ENCODE peak calls at places on chromosomes 2 and 18, in eight cellular contexts. One of them, this sample, is unnamed.

GRCh38 chr2:18719978-18720775 is 130.8 kb upstream of the NT5C1B start:
- DNase-seq in psoas muscle: no peak
- DNase-seq in colonic mucosa: no peak
- DNase-seq in K562: no peak
- DNase-seq in endothelial cell of umbilical vein: peak; percentile 52
- DNase-seq in HFFc6: peak; percentile 77
- DNase-seq in B cell: no peak
- DNase-seq in thyroid gland: no peak
- DNase-seq in this sample: no peak

GRCh38 chr18:78898066-78898465 is 81.6 kb upstream of the SALL3 start:
- DNase-seq in HFFc6: no peak
- DNase-seq in K562: no peak
- DNase-seq in thyroid gland: no peak
- DNase-seq in psoas muscle: no peak
- DNase-seq in colonic mucosa: no peak
- DNase-seq in B cell: no peak
- DNase-seq in endothelial cell of umbilical vein: no peak
- DNase-seq in this sample: no peak

GRCh38 chr2:88760819-88761598 is 69.5 kb downstream of the RPIA start:
- DNase-seq in K562: no peak
- DNase-seq in colonic mucosa: no peak
- DNase-seq in HFFc6: no peak
- DNase-seq in thyroid gland: no peak
- DNase-seq in psoas muscle: no peak
- DNase-seq in endothelial cell of umbilical vein: no peak
- DNase-seq in B cell: no peak
- DNase-seq in this sample: no peak

GRCh38 chr18:292271-292670 is 24.4 kb upstream of the THOC1 start:
- DNase-seq in K562: no peak
- DNase-seq in B cell: no peak
- DNase-seq in psoas muscle: no peak
- DNase-seq in HFFc6: no peak
- DNase-seq in endothelial cell of umbilical vein: peak; percentile 29
- DNase-seq in colonic mucosa: no peak
- DNase-seq in thyroid gland: no peak
- DNase-seq in this sample: no peak

GRCh38 chr2:79630972-79631551 is 118.2 kb downstream of the CTNNA2 start:
- DNase-seq in HFFc6: no peak
- DNase-seq in B cell: no peak
- DNase-seq in thyroid gland: no peak
- DNase-seq in psoas muscle: no peak
- DNase-seq in K562: no peak
- DNase-seq in endothelial cell of umbilical vein: no peak
- DNase-seq in colonic mucosa: no peak
- DNase-seq in this sample: no peak

GRCh38 chr18:61891271-61891670 is 1.5 kb downstream of the RNF152 start:
- DNase-seq in B cell: no peak
- DNase-seq in psoas muscle: no peak
- DNase-seq in colonic mucosa: no peak
- DNase-seq in endothelial cell of umbilical vein: no peak
- DNase-seq in HFFc6: no peak
- DNase-seq in K562: no peak
- DNase-seq in thyroid gland: no peak
- DNase-seq in this sample: no peak

GRCh38 chr2:75551434-75551833 is 9.3 kb downstream of the EVA1A start:
- DNase-seq in psoas muscle: no peak
- DNase-seq in colonic mucosa: no peak
- DNase-seq in B cell: no peak
- DNase-seq in thyroid gland: no peak
- DNase-seq in HFFc6: no peak
- DNase-seq in K562: no peak
- DNase-seq in endothelial cell of umbilical vein: no peak
- DNase-seq in this sample: no peak

GRCh38 chr2:83850071-83850725 is 608.9 kb downstream of the SUCLG1 start:
- DNase-seq in B cell: no peak
- DNase-seq in HFFc6: no peak
- DNase-seq in colonic mucosa: no peak
- DNase-seq in thyroid gland: no peak
- DNase-seq in endothelial cell of umbilical vein: no peak
- DNase-seq in psoas muscle: no peak
- DNase-seq in K562: no peak
- DNase-seq in this sample: no peak

GRCh38 chr18:25229080-25229479 is 122.9 kb downstream of the ZNF521 start:
- DNase-seq in endothelial cell of umbilical vein: peak; percentile 100
- DNase-seq in B cell: no peak
- DNase-seq in thyroid gland: no peak
- DNase-seq in HFFc6: peak; percentile 20
- DNase-seq in psoas muscle: no peak
- DNase-seq in colonic mucosa: no peak
- DNase-seq in K562: peak; percentile 54
- DNase-seq in this sample: peak; percentile 68

GRCh38 chr2:207446653-207447052 is 83.1 kb upstream of the CREB1 start:
- DNase-seq in B cell: no peak
- DNase-seq in HFFc6: no peak
- DNase-seq in endothelial cell of umbilical vein: no peak
- DNase-seq in psoas muscle: no peak
- DNase-seq in K562: no peak
- DNase-seq in thyroid gland: no peak
- DNase-seq in colonic mucosa: no peak
- DNase-seq in this sample: no peak

GRCh38 chr18:37249171-37249886 is 316.3 kb downstream of the CELF4 start:
- DNase-seq in psoas muscle: no peak
- DNase-seq in K562: no peak
- DNase-seq in endothelial cell of umbilical vein: no peak
- DNase-seq in thyroid gland: no peak
- DNase-seq in B cell: no peak
- DNase-seq in colonic mucosa: no peak
- DNase-seq in HFFc6: no peak
- DNase-seq in this sample: no peak

DNA sequence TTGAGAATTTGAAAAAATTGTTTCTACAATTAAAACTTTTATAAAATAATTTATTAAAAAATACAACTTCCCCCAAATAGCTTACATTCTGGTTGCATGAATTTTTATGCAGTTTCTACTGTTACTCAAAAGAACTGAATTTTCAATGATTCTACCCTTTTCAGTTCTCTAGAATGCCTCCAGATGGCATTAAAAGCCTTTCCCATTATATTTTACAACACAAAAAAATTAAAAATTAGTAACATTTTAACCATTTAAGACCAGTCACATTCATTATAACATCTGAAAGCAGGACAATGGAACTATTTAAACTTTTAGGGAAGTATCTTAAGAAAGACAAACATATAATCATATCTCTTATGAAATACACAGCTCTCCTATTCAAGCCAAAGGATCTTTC is 236.0 kb upstream of the REV1 start:
- DNase-seq in B cell: no peak
- DNase-seq in colonic mucosa: no peak
- DNase-seq in thyroid gland: no peak
- DNase-seq in K562: no peak
- DNase-seq in HFFc6: no peak
- DNase-seq in endothelial cell of umbilical vein: no peak
- DNase-seq in psoas muscle: no peak
- DNase-seq in this sample: no peak
- TF ChIP-seq CTCF in B cell: no peak
- TF ChIP-seq CTCF in colonic mucosa: no peak
- TF ChIP-seq CTCF in thyroid gland: no peak
- TF ChIP-seq CTCF in K562: peak; percentile 44
- TF ChIP-seq CTCF in HFFc6: peak; percentile 77
- TF ChIP-seq CTCF in endothelial cell of umbilical vein: no peak
- TF ChIP-seq CTCF in psoas muscle: peak; percentile 23
- TF ChIP-seq CTCF in this sample: peak; percentile 50

GRCh38 chr2:123456416-123456815 is 568.7 kb upstream of the CNTNAP5 start:
- DNase-seq in thyroid gland: no peak
- DNase-seq in B cell: no peak
- DNase-seq in endothelial cell of umbilical vein: no peak
- DNase-seq in psoas muscle: no peak
- DNase-seq in colonic mucosa: no peak
- DNase-seq in HFFc6: no peak
- DNase-seq in K562: no peak
- DNase-seq in this sample: no peak
- TF ChIP-seq CTCF in thyroid gland: no peak
- TF ChIP-seq CTCF in B cell: no peak
- TF ChIP-seq CTCF in endothelial cell of umbilical vein: no peak
- TF ChIP-seq CTCF in psoas muscle: no peak
- TF ChIP-seq CTCF in colonic mucosa: no peak
- TF ChIP-seq CTCF in HFFc6: no peak
- TF ChIP-seq CTCF in K562: no peak
- TF ChIP-seq CTCF in this sample: no peak

DNA sequence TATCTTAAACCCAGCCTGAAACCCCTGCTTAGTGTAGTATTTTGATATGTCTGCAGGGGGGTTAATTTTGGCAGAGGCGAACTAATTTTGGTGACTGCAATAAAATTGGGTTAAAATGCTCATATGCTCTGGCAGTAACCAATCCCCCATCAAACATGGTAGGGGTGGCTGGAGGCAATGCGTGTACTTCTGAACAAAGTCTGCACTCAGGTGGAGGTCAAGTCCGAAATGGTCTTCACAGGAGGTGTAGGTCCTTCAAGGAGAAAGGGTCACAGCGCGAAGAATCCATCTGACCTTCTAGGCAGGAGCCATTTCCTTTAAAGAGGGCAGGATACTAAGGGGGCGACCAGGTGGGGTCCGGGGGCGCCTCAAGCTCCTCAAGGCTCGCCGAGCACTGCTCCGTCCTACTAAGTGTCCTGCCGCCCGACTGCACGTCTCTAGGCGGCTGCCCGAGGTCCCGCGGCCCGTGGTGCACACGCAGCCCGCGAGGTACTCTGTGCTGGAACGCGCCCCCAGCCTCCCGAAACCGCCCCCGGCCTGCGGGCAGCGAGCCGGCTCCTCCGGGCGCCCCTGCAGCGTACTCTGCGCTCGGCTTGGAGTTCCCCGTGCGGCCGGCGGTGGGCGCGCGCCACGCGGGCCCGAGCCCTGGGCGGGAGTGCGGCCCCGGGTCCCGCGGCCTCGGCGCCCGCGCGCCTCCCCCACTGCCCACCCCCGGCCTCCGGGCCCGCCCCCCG is 1.7 kb upstream of the LDLRAD4 start:
- DNase-seq in B cell: peak; percentile 65
- DNase-seq in psoas muscle: peak; percentile 79
- DNase-seq in thyroid gland: peak; percentile 47
- DNase-seq in colonic mucosa: peak; percentile 44
- DNase-seq in HFFc6: no peak
- DNase-seq in K562: peak; percentile 25
- DNase-seq in endothelial cell of umbilical vein: peak; percentile 22
- DNase-seq in this sample: no peak
- TF ChIP-seq CTCF in B cell: no peak
- TF ChIP-seq CTCF in psoas muscle: peak; percentile 50
- TF ChIP-seq CTCF in thyroid gland: no peak
- TF ChIP-seq CTCF in colonic mucosa: no peak
- TF ChIP-seq CTCF in HFFc6: no peak
- TF ChIP-seq CTCF in K562: no peak
- TF ChIP-seq CTCF in endothelial cell of umbilical vein: peak; percentile 46
- TF ChIP-seq CTCF in this sample: no peak

GRCh38 chr18:57281519-57281918 is 70.8 kb upstream of the ST8SIA3 start:
- DNase-seq in K562: no peak
- DNase-seq in colonic mucosa: no peak
- DNase-seq in HFFc6: no peak
- DNase-seq in thyroid gland: no peak
- DNase-seq in B cell: no peak
- DNase-seq in endothelial cell of umbilical vein: no peak
- DNase-seq in psoas muscle: no peak
- DNase-seq in this sample: no peak

GRCh38 chr18:57275111-57275510 is 77.2 kb upstream of the ST8SIA3 start:
- DNase-seq in thyroid gland: no peak
- DNase-seq in psoas muscle: no peak
- DNase-seq in colonic mucosa: peak; percentile 22
- DNase-seq in HFFc6: no peak
- DNase-seq in B cell: no peak
- DNase-seq in endothelial cell of umbilical vein: no peak
- DNase-seq in K562: no peak
- DNase-seq in this sample: no peak

GRCh38 chr18:57273194-57273593 is 79.2 kb upstream of the ST8SIA3 start:
- DNase-seq in colonic mucosa: no peak
- DNase-seq in K562: no peak
- DNase-seq in psoas muscle: no peak
- DNase-seq in thyroid gland: no peak
- DNase-seq in HFFc6: no peak
- DNase-seq in B cell: no peak
- DNase-seq in endothelial cell of umbilical vein: no peak
- DNase-seq in this sample: no peak

DNA sequence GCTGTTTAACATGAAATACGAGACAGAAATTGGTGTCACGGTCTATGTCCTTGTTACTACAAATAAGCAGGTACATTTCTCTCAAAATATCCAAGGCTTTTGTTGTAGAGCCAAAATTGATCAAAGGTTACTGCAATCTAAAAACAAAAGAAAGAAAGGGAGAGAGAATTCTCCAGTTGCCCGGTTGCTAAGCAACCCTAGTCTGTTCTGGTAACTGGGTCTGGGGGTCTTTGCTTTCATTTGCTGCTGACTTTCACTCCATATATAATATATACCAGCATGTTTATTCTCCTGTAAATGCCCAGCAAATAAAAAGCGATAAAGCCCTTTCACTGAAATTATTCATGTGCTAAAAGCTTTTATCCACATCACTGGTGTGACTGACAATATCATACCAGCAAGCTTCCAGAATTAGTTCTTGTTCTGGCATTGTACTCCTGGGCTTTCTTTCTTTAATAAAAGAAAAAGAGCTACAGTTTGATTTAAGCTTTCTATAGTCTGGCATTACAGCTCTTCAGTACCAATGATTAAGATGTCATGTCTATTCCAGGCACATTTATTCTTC is 75.6 kb upstream of the ST8SIA3 start:
- DNase-seq in psoas muscle: no peak
- DNase-seq in HFFc6: no peak
- DNase-seq in colonic mucosa: no peak
- DNase-seq in K562: no peak
- DNase-seq in endothelial cell of umbilical vein: no peak
- DNase-seq in B cell: no peak
- DNase-seq in thyroid gland: no peak
- DNase-seq in this sample: no peak
- TF ChIP-seq CTCF in psoas muscle: no peak
- TF ChIP-seq CTCF in HFFc6: no peak
- TF ChIP-seq CTCF in colonic mucosa: no peak
- TF ChIP-seq CTCF in K562: no peak
- TF ChIP-seq CTCF in endothelial cell of umbilical vein: no peak
- TF ChIP-seq CTCF in B cell: no peak
- TF ChIP-seq CTCF in thyroid gland: no peak
- TF ChIP-seq CTCF in this sample: no peak

GRCh38 chr2:219175928-219176817 is 552 bp downstream of the CNPPD1 start:
- DNase-seq in B cell: peak; percentile 84
- DNase-seq in endothelial cell of umbilical vein: peak; percentile 62
- DNase-seq in thyroid gland: peak; percentile 81
- DNase-seq in K562: no peak
- DNase-seq in HFFc6: peak; percentile 30
- DNase-seq in colonic mucosa: peak; percentile 63
- DNase-seq in psoas muscle: peak; percentile 74
- DNase-seq in this sample: no peak
- TF ChIP-seq CTCF in B cell: no peak
- TF ChIP-seq CTCF in endothelial cell of umbilical vein: peak; percentile 7
- TF ChIP-seq CTCF in thyroid gland: no peak
- TF ChIP-seq CTCF in K562: peak; percentile 6
- TF ChIP-seq CTCF in HFFc6: peak; percentile 53
- TF ChIP-seq CTCF in colonic mucosa: no peak
- TF ChIP-seq CTCF in psoas muscle: no peak
- TF ChIP-seq CTCF in this sample: peak; percentile 11

This sample was measured in AG09319.